ENCODE peak calls at places on chromosomes 1 and 21, in seven cellular contexts. One of them, this sample, is unnamed.

GRCh38 chr1:157131281-157131680 is 6.9 kb downstream of the ETV3 start:
- DNase-seq in HT1080: no peak
- DNase-seq in cardiac septum: no peak
- DNase-seq in heart left ventricle: no peak
- DNase-seq in Calu3: no peak
- DNase-seq in mesothelial cell of epicardium: no peak
- DNase-seq in occipital lobe: no peak
- DNase-seq in this sample: no peak

GRCh38 chr1:211613108-211613947 is 34.4 kb upstream of the SLC30A1 start:
- DNase-seq in occipital lobe: peak
- DNase-seq in Calu3: peak
- DNase-seq in HT1080: peak
- DNase-seq in heart left ventricle: peak
- DNase-seq in mesothelial cell of epicardium: no peak
- DNase-seq in cardiac septum: peak
- DNase-seq in this sample: peak

GRCh38 chr1:146032613-146033219 is 11.2 kb upstream of the HJV start:
- DNase-seq in occipital lobe: no peak
- DNase-seq in heart left ventricle: no peak
- DNase-seq in mesothelial cell of epicardium: no peak
- DNase-seq in cardiac septum: no peak
- DNase-seq in Calu3: peak
- DNase-seq in HT1080: peak
- DNase-seq in this sample: peak

GRCh38 chr1:211326140-211326527 is 499 bp upstream of the TRAF5 start:
- DNase-seq in heart left ventricle: no peak
- DNase-seq in Calu3: no peak
- DNase-seq in HT1080: no peak
- DNase-seq in mesothelial cell of epicardium: no peak
- DNase-seq in occipital lobe: no peak
- DNase-seq in cardiac septum: no peak
- DNase-seq in this sample: no peak

GRCh38 chr1:248098529-248098928 is 3.5 kb downstream of the OR2L13 start:
- DNase-seq in heart left ventricle: no peak
- DNase-seq in Calu3: no peak
- DNase-seq in cardiac septum: no peak
- DNase-seq in mesothelial cell of epicardium: no peak
- DNase-seq in HT1080: no peak
- DNase-seq in occipital lobe: no peak
- DNase-seq in this sample: no peak

GRCh38 chr1:32989160-32989894 is 24.7 kb upstream of the RNF19B start:
- DNase-seq in cardiac septum: peak
- DNase-seq in heart left ventricle: peak
- DNase-seq in HT1080: peak
- DNase-seq in mesothelial cell of epicardium: no peak
- DNase-seq in Calu3: peak
- DNase-seq in occipital lobe: no peak
- DNase-seq in this sample: peak

GRCh38 chr1:234555390-234556112 is 54.4 kb downstream of the IRF2BP2 start:
- DNase-seq in cardiac septum: no peak
- DNase-seq in heart left ventricle: no peak
- DNase-seq in Calu3: no peak
- DNase-seq in HT1080: no peak
- DNase-seq in occipital lobe: no peak
- DNase-seq in mesothelial cell of epicardium: peak
- DNase-seq in this sample: no peak

GRCh38 chr1:15088146-15089025 is 65.2 kb upstream of the TMEM51 start:
- DNase-seq in HT1080: no peak
- DNase-seq in cardiac septum: no peak
- DNase-seq in mesothelial cell of epicardium: peak
- DNase-seq in Calu3: no peak
- DNase-seq in heart left ventricle: peak
- DNase-seq in occipital lobe: no peak
- DNase-seq in this sample: peak

GRCh38 chr1:231206856-231207255 is 34.2 kb upstream of the GNPAT start:
- DNase-seq in cardiac septum: no peak
- DNase-seq in heart left ventricle: no peak
- DNase-seq in HT1080: no peak
- DNase-seq in occipital lobe: no peak
- DNase-seq in Calu3: no peak
- DNase-seq in mesothelial cell of epicardium: no peak
- DNase-seq in this sample: peak

GRCh38 chr1:185448591-185449186 is 131.6 kb upstream of the IVNS1ABP start:
- DNase-seq in heart left ventricle: no peak
- DNase-seq in Calu3: no peak
- DNase-seq in occipital lobe: no peak
- DNase-seq in HT1080: no peak
- DNase-seq in mesothelial cell of epicardium: no peak
- DNase-seq in cardiac septum: no peak
- DNase-seq in this sample: peak

GRCh38 chr1:112737573-112737972 is 22.4 kb upstream of the PPM1J start:
- DNase-seq in occipital lobe: no peak
- DNase-seq in mesothelial cell of epicardium: no peak
- DNase-seq in Calu3: no peak
- DNase-seq in cardiac septum: no peak
- DNase-seq in heart left ventricle: no peak
- DNase-seq in HT1080: no peak
- DNase-seq in this sample: no peak

GRCh38 chr1:242556276-242556675 is 31.8 kb upstream of the PLD5 start:
- DNase-seq in occipital lobe: no peak
- DNase-seq in Calu3: peak
- DNase-seq in heart left ventricle: no peak
- DNase-seq in cardiac septum: no peak
- DNase-seq in mesothelial cell of epicardium: no peak
- DNase-seq in HT1080: peak
- DNase-seq in this sample: no peak

GRCh38 chr1:219147571-219148019 is 26.1 kb upstream of the LYPLAL1 start:
- DNase-seq in heart left ventricle: no peak
- DNase-seq in mesothelial cell of epicardium: no peak
- DNase-seq in cardiac septum: no peak
- DNase-seq in occipital lobe: no peak
- DNase-seq in Calu3: no peak
- DNase-seq in HT1080: no peak
- DNase-seq in this sample: no peak

GRCh38 chr1:171676823-171677222 is 24.3 kb upstream of the MYOC start:
- DNase-seq in occipital lobe: no peak
- DNase-seq in heart left ventricle: no peak
- DNase-seq in mesothelial cell of epicardium: no peak
- DNase-seq in HT1080: no peak
- DNase-seq in cardiac septum: no peak
- DNase-seq in Calu3: no peak
- DNase-seq in this sample: no peak

GRCh38 chr1:225713281-225713680 is 60.4 kb upstream of the ENAH start:
- DNase-seq in Calu3: no peak
- DNase-seq in cardiac septum: no peak
- DNase-seq in heart left ventricle: no peak
- DNase-seq in mesothelial cell of epicardium: no peak
- DNase-seq in occipital lobe: no peak
- DNase-seq in HT1080: no peak
- DNase-seq in this sample: peak

GRCh38 chr1:42035205-42035829 is 116.6 kb upstream of the HIVEP3 start:
- DNase-seq in occipital lobe: peak
- DNase-seq in mesothelial cell of epicardium: peak
- DNase-seq in heart left ventricle: peak
- DNase-seq in cardiac septum: peak
- DNase-seq in Calu3: peak
- DNase-seq in HT1080: peak
- DNase-seq in this sample: peak

GRCh38 chr1:161915051-161915503 is 108.6 kb downstream of the OLFML2B start:
- DNase-seq in occipital lobe: no peak
- DNase-seq in heart left ventricle: no peak
- DNase-seq in mesothelial cell of epicardium: no peak
- DNase-seq in cardiac septum: no peak
- DNase-seq in HT1080: no peak
- DNase-seq in Calu3: no peak
- DNase-seq in this sample: no peak

GRCh38 chr1:24513691-24514090 is 11.1 kb downstream of the RCAN3 start:
- DNase-seq in heart left ventricle: no peak
- DNase-seq in Calu3: no peak
- DNase-seq in occipital lobe: no peak
- DNase-seq in cardiac septum: no peak
- DNase-seq in HT1080: no peak
- DNase-seq in mesothelial cell of epicardium: no peak
- DNase-seq in this sample: no peak

GRCh38 chr1:238653693-238654321 is 732.6 kb upstream of the CHRM3 start:
- DNase-seq in mesothelial cell of epicardium: no peak
- DNase-seq in cardiac septum: no peak
- DNase-seq in occipital lobe: no peak
- DNase-seq in Calu3: no peak
- DNase-seq in heart left ventricle: no peak
- DNase-seq in HT1080: peak
- DNase-seq in this sample: peak

GRCh38 chr1:42392255-42392654 is 11.7 kb downstream of the RIMKLA start:
- DNase-seq in occipital lobe: no peak
- DNase-seq in Calu3: no peak
- DNase-seq in HT1080: no peak
- DNase-seq in cardiac septum: no peak
- DNase-seq in mesothelial cell of epicardium: no peak
- DNase-seq in heart left ventricle: no peak
- DNase-seq in this sample: no peak

GRCh38 chr21:34270406-34270805 is 93.4 kb upstream of the KCNE2 start:
- DNase-seq in mesothelial cell of epicardium: no peak
- DNase-seq in HT1080: no peak
- DNase-seq in heart left ventricle: no peak
- DNase-seq in occipital lobe: no peak
- DNase-seq in Calu3: no peak
- DNase-seq in cardiac septum: no peak
- DNase-seq in this sample: no peak